ENCODE peak calls at places on chromosomes 7 and 10, in seven cellular contexts. Y, N, C, Z, K, Q and S are unnamed samples. For H3K9me3, the result is how much of the 10 kb centered on the place peaks cover.

GRCh38 chr10:35392482-35393230 is 56.3 kb downstream of the CCNY start:
- DNase-seq in C (no peak), Z (no peak), Y (no peak), K (no peak), Q (no peak), N (no peak), S (no peak)

GRCh38 chr10:116752969-116753665 is 10.8 kb upstream of the HSPA12A start:
- DNase-seq in Y (no peak), K (no peak), Q (no peak), C (no peak), Z (no peak), N (no peak), S (no peak)

GRCh38 chr10:14244147-14244546 is 86.6 kb downstream of the FRMD4A start:
- DNase-seq in C (no peak), Q (no peak), N (no peak), Z (no peak), K (no peak), Y (peak), S (no peak)

GRCh38 chr7:99106869-99107268 is 37.0 kb downstream of the SMURF1 start:
- DNase-seq in Q (no peak), Y (peak), C (peak), Z (no peak), K (no peak), N (peak), S (no peak)

GRCh38 chr7:2004841-2005351 is 227.8 kb downstream of the MAD1L1 start:
- DNase-seq in Q (no peak), Z (no peak), Y (no peak), N (no peak), K (peak), C (no peak), S (no peak)

GRCh38 chr7:81780914-81781693 is 11.3 kb upstream of the HGF start:
- DNase-seq in N (no peak), Y (no peak), K (no peak), Z (no peak), Q (no peak), C (no peak), S (no peak)

GRCh38 chr10:114289096-114289436 is 50.0 kb downstream of the VWA2 start:
- DNase-seq in Z (no peak), Q (no peak), K (no peak), N (no peak), C (no peak), Y (no peak), S (no peak)

GRCh38 chr10:117005454-117006055 is 568 bp upstream of the SHTN1 start:
- DNase-seq in N (peak), K (no peak), Y (peak), C (no peak), Z (no peak), Q (no peak), S (no peak)

GRCh38 chr10:108166401-108166800 is 1001.9 kb upstream of the SORCS1 start:
- DNase-seq in N (peak), Y (no peak), C (no peak), Q (no peak), K (no peak), Z (no peak), S (no peak)

GRCh38 chr7:139153832-139154231 is 44.3 kb upstream of the ZC3HAV1 start:
- DNase-seq in Q (no peak), N (peak), C (peak), K (no peak), Y (peak), Z (no peak), S (no peak)

GRCh38 chr7:73851410-73852338 is 9.3 kb upstream of the TMEM270 start:
- DNase-seq in N (peak), Y (peak), Q (no peak), Z (no peak), K (no peak), C (peak), S (no peak)

GRCh38 chr10:30392564-30392990 is 41.4 kb upstream of the MAP3K8 start:
- DNase-seq in K (peak), C (peak), Z (peak), Y (peak), N (peak), Q (peak), S (peak)

GRCh38 chr10:57716884-57717283 is 550.8 kb downstream of the IPMK start:
- DNase-seq in Q (no peak), C (no peak), N (peak), K (no peak), Z (no peak), Y (peak), S (no peak)

GRCh38 chr7:64562246-64562620 is 638 bp downstream of the ZNF680 start:
- DNase-seq in Y (no peak), N (no peak), Q (no peak), Z (no peak), K (no peak), C (no peak), S (no peak)

GRCh38 chr10:25615926-25616325 is 318.1 kb upstream of the MYO3A start:
- DNase-seq in Q (no peak), C (no peak), K (no peak), Z (no peak), N (no peak), Y (no peak), S (no peak)

GRCh38 chr7:80127412-80128150 is 7.0 kb upstream of the GNAI1 start:
- DNase-seq in Q (no peak), Y (no peak), Z (no peak), N (peak), K (no peak), C (no peak), S (no peak)

GRCh38 chr10:62244785-62245595 is 23.7 kb downstream of the RTKN2 start:
- DNase-seq in Q (peak), Y (peak), K (no peak), N (peak), Z (peak), C (peak), S (no peak)

GRCh38 chr7:31883761-31884164 is 186.4 kb downstream of the PDE1C start:
- DNase-seq in Q (no peak), C (peak), Y (peak), Z (no peak), K (no peak), N (peak), S (no peak)

GRCh38 chr7:30159698-30160143 is 24.9 kb downstream of the MTURN start:
- DNase-seq in Q (no peak), K (no peak), Z (no peak), Y (peak), C (no peak), N (peak), S (no peak)

GRCh38 chr10:109966961-109967738 is 40.6 kb upstream of the ADD3 start:
- DNase-seq in C (peak), Q (no peak), N (no peak), Y (peak), K (no peak), Z (no peak), S (no peak)

GRCh38 chr10:59435707-59436106 is 73.4 kb upstream of the FAM13C start:
- DNase-seq in Q (no peak), C (no peak), K (no peak), Z (no peak), N (no peak), Y (peak), S (no peak)

GRCh38 chr7:128350708-128351295 is 7.1 kb upstream of the RBM28 start:
- DNase-seq in Y (no peak), Z (no peak), K (no peak), C (no peak), Q (no peak), N (no peak), S (no peak)

GRCh38 chr10:122515588-122516231 is 44.8 kb upstream of the DMBT1 start:
- DNase-seq in Q (peak), Y (peak), K (no peak), N (peak), C (no peak), Z (no peak), S (no peak)

GRCh38 chr10:60312818-60313588 is 76.7 kb downstream of the ANK3 start:
- DNase-seq in N (peak), C (peak), Y (peak), Z (no peak), K (no peak), Q (no peak), S (no peak)

GRCh38 chr10:17793823-17794759 is 15.1 kb upstream of the MRC1 start:
- DNase-seq in K (no peak), N (no peak), Z (no peak), C (no peak), Y (no peak), Q (no peak), S (no peak)

GRCh38 chr10:100998991-100999741 is 442 bp upstream of the LZTS2 start:
- DNase-seq in C (peak), Z (peak), Y (peak), Q (peak), N (peak), K (peak), S (peak)

DNA sequence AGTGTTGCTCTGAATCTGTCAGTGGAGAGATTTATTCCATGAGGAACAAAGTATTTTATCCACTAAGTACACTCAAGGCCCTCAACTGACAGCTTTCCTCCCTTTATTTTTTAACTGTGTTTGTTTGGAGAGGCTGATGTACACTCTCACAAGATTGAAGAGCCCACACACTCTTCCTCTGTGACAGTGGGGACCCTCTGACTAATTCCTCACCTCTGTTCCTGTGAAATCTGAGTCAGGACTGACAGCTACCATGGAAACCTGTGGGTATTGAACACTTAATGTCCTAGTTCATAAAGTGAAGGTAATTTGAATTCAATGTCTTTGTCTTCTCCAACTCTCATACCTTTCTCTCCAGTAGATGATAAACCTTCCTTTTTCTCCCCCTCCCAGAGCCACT is 189.8 kb upstream of the PITRM1 start:
- DNase-seq in Q (no peak), N (no peak), K (no peak), C (no peak), Z (no peak), Y (no peak), S (no peak)
- H3K9me3 ChIP-seq in Q (under half), N (under half), K (under half), C (under half), Z (under half), Y (under half), S (under half)

GRCh38 chr7:117349545-117349944 is 26.7 kb upstream of the WNT2 start:
- DNase-seq in Z (no peak), Q (no peak), C (no peak), N (no peak), K (no peak), Y (no peak), S (no peak)
- H3K9me3 ChIP-seq in Z (under half), Q (under half), C (under half), N (under half), K (under half), Y (under half), S (under half)

DNA sequence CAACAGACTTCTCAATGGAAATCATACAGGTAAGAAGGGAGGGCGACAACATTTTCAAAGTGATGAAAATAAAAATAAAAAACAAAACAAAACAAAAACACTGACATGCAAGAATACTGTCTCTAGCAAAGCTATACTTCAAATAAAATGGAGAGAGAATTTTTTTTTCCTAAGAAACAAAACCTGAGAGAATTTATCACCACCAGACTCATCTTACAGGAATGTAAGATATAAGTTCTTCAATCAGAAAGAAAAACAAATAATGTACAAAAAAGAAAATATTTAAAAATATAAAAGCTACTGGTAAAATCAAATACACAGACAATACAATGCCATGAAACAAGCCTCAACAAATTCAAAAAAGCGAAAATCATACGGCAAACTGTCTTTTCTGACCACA is 113.2 kb downstream of the NRBF2 start:
- DNase-seq in N (no peak), C (no peak), K (no peak), Z (no peak), Y (peak), Q (no peak), S (no peak)
- H3K9me3 ChIP-seq in N (under half), C (under half), K (under half), Z (under half), Y (under half), Q (under half), S (under half)

GRCh38 chr7:63043657-63044543 is 954.7 kb upstream of the ZNF722 start:
- DNase-seq in Z (no peak), Y (no peak), Q (no peak), C (no peak), N (no peak), K (no peak), S (no peak)
- H3K9me3 ChIP-seq in Z (under half), Y (under half), Q (under half), C (under half), N (under half), K (under half), S (under half)

DNA sequence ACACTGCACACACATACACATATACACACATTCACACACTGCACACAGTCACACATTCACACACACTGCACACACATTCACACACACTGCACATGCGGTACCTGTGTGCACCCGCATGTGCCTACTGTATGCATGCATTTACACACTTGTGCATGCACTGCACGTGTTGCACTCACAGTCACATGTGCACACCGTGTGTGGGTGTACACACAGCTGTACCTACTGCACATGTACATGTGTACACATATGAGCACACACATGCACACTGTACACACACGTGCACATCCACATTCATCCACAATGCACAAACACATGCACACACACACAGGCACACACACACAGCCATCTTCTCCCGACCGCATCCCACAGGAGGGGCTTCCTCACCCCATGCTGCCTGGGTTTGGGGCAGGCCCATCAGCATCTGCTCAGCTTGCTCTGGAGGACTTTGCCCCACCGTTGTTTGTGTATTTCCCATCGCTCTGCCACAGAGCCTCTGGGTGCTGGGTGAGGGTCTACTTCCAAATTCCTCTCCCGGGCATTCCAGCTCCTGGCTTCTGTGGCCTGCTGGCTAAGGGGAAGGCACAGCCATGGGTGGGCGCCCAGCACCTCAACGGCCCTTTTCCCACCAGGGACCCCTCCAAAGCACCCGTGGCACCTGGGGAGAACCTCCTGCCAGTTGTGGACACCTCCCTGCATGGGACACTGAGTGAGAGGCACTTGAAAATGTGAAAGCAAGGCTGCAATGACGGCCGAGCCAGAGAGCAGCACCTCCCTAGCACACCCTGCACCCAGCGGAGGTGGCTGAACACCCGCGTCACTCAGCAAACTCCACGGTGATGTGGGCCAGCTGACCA is 324.3 kb downstream of the PTPRN2 start:
- DNase-seq in C (no peak), Q (no peak), Y (no peak), Z (no peak), K (no peak), N (no peak), S (no peak)
- H3K9me3 ChIP-seq in C (under half), Q (under half), Y (under half), Z (under half), K (under half), N (half or more), S (under half)

GRCh38 chr10:130261766-130262165 is 125.6 kb downstream of the GLRX3 start:
- DNase-seq in K (no peak), Y (no peak), N (no peak), Z (no peak), Q (no peak), C (no peak), S (no peak)

GRCh38 chr10:130265542-130265941 is 129.4 kb downstream of the GLRX3 start:
- DNase-seq in N (no peak), Y (no peak), C (no peak), Q (no peak), K (no peak), Z (no peak), S (no peak)

GRCh38 chr10:130259380-130259779 is 123.2 kb downstream of the GLRX3 start:
- DNase-seq in N (no peak), Y (no peak), K (no peak), C (no peak), Z (no peak), Q (no peak), S (no peak)

GRCh38 chr10:130257897-130258296 is 121.7 kb downstream of the GLRX3 start:
- DNase-seq in Z (no peak), K (no peak), N (no peak), Y (no peak), Q (no peak), C (no peak), S (no peak)

DNA sequence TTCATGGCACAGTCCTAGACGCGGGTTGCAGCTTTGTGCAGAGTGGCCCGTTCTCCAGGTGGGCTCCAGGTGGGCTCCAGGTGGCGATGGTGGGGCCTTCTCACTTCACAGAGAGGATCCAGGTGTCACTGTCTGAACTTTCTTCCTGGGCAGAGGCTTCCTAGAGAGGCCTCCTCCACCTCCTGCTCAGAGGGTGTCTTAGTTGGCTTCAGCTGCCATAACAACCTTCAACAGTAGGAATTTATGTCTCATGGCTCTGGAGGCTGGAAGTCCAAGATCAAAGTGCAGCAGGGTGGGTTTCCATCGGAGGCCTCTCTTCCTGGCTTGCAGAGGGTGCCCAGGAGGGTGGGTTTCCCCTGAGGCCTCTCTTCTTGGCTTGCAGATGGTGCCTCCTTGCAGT is 125.1 kb downstream of the GLRX3 start:
- DNase-seq in Z (no peak), K (no peak), Q (no peak), C (no peak), N (no peak), Y (no peak), S (no peak)
- H3K9me3 ChIP-seq in Z (under half), K (under half), Q (under half), C (under half), N (under half), Y (under half), S (under half)